ENCODE peak calls at places on chromosome 2, in five cellular contexts. One of them, this sample, is unnamed.
A peak's percentile ranks its signal among the peaks of the same experiment; 100 is the strongest.

GRCh38 chr2:190267302-190267701 is 52.3 kb downstream of the HIBCH start:
- DNase-seq in fibroblast of lung: peak; percentile 89
- DNase-seq in astrocyte of the cerebellum: peak; percentile 33
- DNase-seq in activated CD8-positive, alpha-beta T cell treated with anti-CD3 and anti-CD28 coated beads for 36 hours: no peak
- DNase-seq in fibroblast of pulmonary artery: peak; percentile 76
- DNase-seq in this sample: no peak

GRCh38 chr2:52897511-52898085 is 870.0 kb upstream of the CHAC2 start:
- DNase-seq in fibroblast of lung: no peak
- DNase-seq in astrocyte of the cerebellum: no peak
- DNase-seq in activated CD8-positive, alpha-beta T cell treated with anti-CD3 and anti-CD28 coated beads for 36 hours: no peak
- DNase-seq in fibroblast of pulmonary artery: no peak
- DNase-seq in this sample: no peak

GRCh38 chr2:102753563-102754159 is 8.2 kb upstream of the TMEM182 start:
- DNase-seq in fibroblast of lung: peak; percentile 51
- DNase-seq in astrocyte of the cerebellum: peak; percentile 34
- DNase-seq in activated CD8-positive, alpha-beta T cell treated with anti-CD3 and anti-CD28 coated beads for 36 hours: peak; percentile 42
- DNase-seq in fibroblast of pulmonary artery: peak; percentile 61
- DNase-seq in this sample: no peak

GRCh38 chr2:130756041-130756720 is 841 bp downstream of the AMER3 start:
- DNase-seq in fibroblast of lung: peak; percentile 14
- DNase-seq in astrocyte of the cerebellum: no peak
- DNase-seq in activated CD8-positive, alpha-beta T cell treated with anti-CD3 and anti-CD28 coated beads for 36 hours: peak; percentile 8
- DNase-seq in fibroblast of pulmonary artery: peak; percentile 13
- DNase-seq in this sample: peak; percentile 66

GRCh38 chr2:162072976-162073775 is 839 bp downstream of the DPP4 start:
- DNase-seq in fibroblast of lung: no peak
- DNase-seq in astrocyte of the cerebellum: no peak
- DNase-seq in activated CD8-positive, alpha-beta T cell treated with anti-CD3 and anti-CD28 coated beads for 36 hours: peak; percentile 36
- DNase-seq in fibroblast of pulmonary artery: no peak
- DNase-seq in this sample: no peak

GRCh38 chr2:102768253-102768652 is 6.4 kb downstream of the TMEM182 start:
- DNase-seq in fibroblast of lung: no peak
- DNase-seq in astrocyte of the cerebellum: no peak
- DNase-seq in activated CD8-positive, alpha-beta T cell treated with anti-CD3 and anti-CD28 coated beads for 36 hours: no peak
- DNase-seq in fibroblast of pulmonary artery: no peak
- DNase-seq in this sample: no peak

GRCh38 chr2:173037245-173038106 is 38.2 kb upstream of the MAP3K20 start:
- DNase-seq in fibroblast of lung: peak; percentile 17
- DNase-seq in astrocyte of the cerebellum: no peak
- DNase-seq in activated CD8-positive, alpha-beta T cell treated with anti-CD3 and anti-CD28 coated beads for 36 hours: no peak
- DNase-seq in fibroblast of pulmonary artery: peak; percentile 82
- DNase-seq in this sample: no peak

GRCh38 chr2:142112648-142113278 is 18.1 kb downstream of the LRP1B start:
- DNase-seq in fibroblast of lung: peak; percentile 96
- DNase-seq in astrocyte of the cerebellum: peak; percentile 96
- DNase-seq in activated CD8-positive, alpha-beta T cell treated with anti-CD3 and anti-CD28 coated beads for 36 hours: no peak
- DNase-seq in fibroblast of pulmonary artery: peak; percentile 94
- DNase-seq in this sample: no peak

GRCh38 chr2:52097076-52097475 is 1065.1 kb upstream of the NRXN1 start:
- DNase-seq in fibroblast of lung: no peak
- DNase-seq in astrocyte of the cerebellum: no peak
- DNase-seq in activated CD8-positive, alpha-beta T cell treated with anti-CD3 and anti-CD28 coated beads for 36 hours: no peak
- DNase-seq in fibroblast of pulmonary artery: no peak
- DNase-seq in this sample: no peak

GRCh38 chr2:88832256-88832991 is 141.0 kb downstream of the RPIA start:
- DNase-seq in fibroblast of lung: no peak
- DNase-seq in astrocyte of the cerebellum: no peak
- DNase-seq in activated CD8-positive, alpha-beta T cell treated with anti-CD3 and anti-CD28 coated beads for 36 hours: no peak
- DNase-seq in fibroblast of pulmonary artery: no peak
- DNase-seq in this sample: no peak

GRCh38 chr2:240347373-240347940 is 88.0 kb upstream of the GPC1 start:
- DNase-seq in fibroblast of lung: no peak
- DNase-seq in astrocyte of the cerebellum: no peak
- DNase-seq in activated CD8-positive, alpha-beta T cell treated with anti-CD3 and anti-CD28 coated beads for 36 hours: no peak
- DNase-seq in fibroblast of pulmonary artery: no peak
- DNase-seq in this sample: no peak

GRCh38 chr2:172806426-172807008 is 70.9 kb downstream of the RAPGEF4 start:
- DNase-seq in fibroblast of lung: peak; percentile 55
- DNase-seq in astrocyte of the cerebellum: peak; percentile 53
- DNase-seq in activated CD8-positive, alpha-beta T cell treated with anti-CD3 and anti-CD28 coated beads for 36 hours: no peak
- DNase-seq in fibroblast of pulmonary artery: peak; percentile 76
- DNase-seq in this sample: no peak

GRCh38 chr2:197248623-197249022 is 62.0 kb downstream of the ANKRD44 start:
- DNase-seq in fibroblast of lung: peak; percentile 18
- DNase-seq in astrocyte of the cerebellum: no peak
- DNase-seq in activated CD8-positive, alpha-beta T cell treated with anti-CD3 and anti-CD28 coated beads for 36 hours: peak; percentile 67
- DNase-seq in fibroblast of pulmonary artery: peak; percentile 38
- DNase-seq in this sample: no peak

GRCh38 chr2:48105848-48106247 is 199.6 kb upstream of the FBXO11 start:
- DNase-seq in fibroblast of lung: peak; percentile 3
- DNase-seq in astrocyte of the cerebellum: no peak
- DNase-seq in activated CD8-positive, alpha-beta T cell treated with anti-CD3 and anti-CD28 coated beads for 36 hours: no peak
- DNase-seq in fibroblast of pulmonary artery: no peak
- DNase-seq in this sample: no peak

GRCh38 chr2:84904717-84905174 is 710 bp upstream of the TMSB10 start:
- DNase-seq in fibroblast of lung: peak; percentile 71
- DNase-seq in astrocyte of the cerebellum: no peak
- DNase-seq in activated CD8-positive, alpha-beta T cell treated with anti-CD3 and anti-CD28 coated beads for 36 hours: peak; percentile 76
- DNase-seq in fibroblast of pulmonary artery: peak; percentile 77
- DNase-seq in this sample: peak; percentile 95

GRCh38 chr2:191209346-191209745 is 35.9 kb upstream of the MYO1B start:
- DNase-seq in fibroblast of lung: peak; percentile 47
- DNase-seq in astrocyte of the cerebellum: no peak
- DNase-seq in activated CD8-positive, alpha-beta T cell treated with anti-CD3 and anti-CD28 coated beads for 36 hours: no peak
- DNase-seq in fibroblast of pulmonary artery: no peak
- DNase-seq in this sample: no peak

GRCh38 chr2:10048501-10049171 is 5.3 kb downstream of the KLF11 start:
- DNase-seq in fibroblast of lung: peak; percentile 44
- DNase-seq in astrocyte of the cerebellum: peak; percentile 48
- DNase-seq in activated CD8-positive, alpha-beta T cell treated with anti-CD3 and anti-CD28 coated beads for 36 hours: no peak
- DNase-seq in fibroblast of pulmonary artery: peak; percentile 80
- DNase-seq in this sample: peak; percentile 72

GRCh38 chr2:241975593-241976284 is 106.2 kb downstream of the RTP5 start:
- DNase-seq in fibroblast of lung: no peak
- DNase-seq in astrocyte of the cerebellum: no peak
- DNase-seq in activated CD8-positive, alpha-beta T cell treated with anti-CD3 and anti-CD28 coated beads for 36 hours: no peak
- DNase-seq in fibroblast of pulmonary artery: no peak
- DNase-seq in this sample: no peak

GRCh38 chr2:40363631-40364030 is 88.3 kb downstream of the SLC8A1 start:
- DNase-seq in fibroblast of lung: peak; percentile 82
- DNase-seq in astrocyte of the cerebellum: peak; percentile 54
- DNase-seq in activated CD8-positive, alpha-beta T cell treated with anti-CD3 and anti-CD28 coated beads for 36 hours: no peak
- DNase-seq in fibroblast of pulmonary artery: peak; percentile 58
- DNase-seq in this sample: no peak

GRCh38 chr2:15965564-15966019 is 25.2 kb downstream of the MYCN start:
- DNase-seq in fibroblast of lung: no peak
- DNase-seq in astrocyte of the cerebellum: no peak
- DNase-seq in activated CD8-positive, alpha-beta T cell treated with anti-CD3 and anti-CD28 coated beads for 36 hours: peak; percentile 78
- DNase-seq in fibroblast of pulmonary artery: no peak
- DNase-seq in this sample: no peak

GRCh38 chr2:132547089-132547687 is 122.8 kb downstream of the LYPD1 start:
- DNase-seq in fibroblast of lung: peak; percentile 73
- DNase-seq in astrocyte of the cerebellum: peak; percentile 75
- DNase-seq in activated CD8-positive, alpha-beta T cell treated with anti-CD3 and anti-CD28 coated beads for 36 hours: peak; percentile 78
- DNase-seq in fibroblast of pulmonary artery: peak; percentile 82
- DNase-seq in this sample: no peak

GRCh38 chr2:48927355-48927754 is 171.8 kb upstream of the LHCGR start:
- DNase-seq in fibroblast of lung: no peak
- DNase-seq in astrocyte of the cerebellum: no peak
- DNase-seq in activated CD8-positive, alpha-beta T cell treated with anti-CD3 and anti-CD28 coated beads for 36 hours: no peak
- DNase-seq in fibroblast of pulmonary artery: no peak
- DNase-seq in this sample: no peak

GRCh38 chr2:59885536-59885935 is 667.9 kb downstream of the BCL11A start:
- DNase-seq in fibroblast of lung: no peak
- DNase-seq in astrocyte of the cerebellum: no peak
- DNase-seq in activated CD8-positive, alpha-beta T cell treated with anti-CD3 and anti-CD28 coated beads for 36 hours: peak; percentile 17
- DNase-seq in fibroblast of pulmonary artery: no peak
- DNase-seq in this sample: no peak

GRCh38 chr2:26438526-26438925 is 36.8 kb downstream of the DRC1 start:
- DNase-seq in fibroblast of lung: peak; percentile 69
- DNase-seq in astrocyte of the cerebellum: no peak
- DNase-seq in activated CD8-positive, alpha-beta T cell treated with anti-CD3 and anti-CD28 coated beads for 36 hours: no peak
- DNase-seq in fibroblast of pulmonary artery: peak; percentile 11
- DNase-seq in this sample: no peak

GRCh38 chr2:47119001-47119400 is 36.1 kb downstream of the STPG4 start:
- DNase-seq in fibroblast of lung: peak; percentile 85
- DNase-seq in astrocyte of the cerebellum: peak; percentile 49
- DNase-seq in activated CD8-positive, alpha-beta T cell treated with anti-CD3 and anti-CD28 coated beads for 36 hours: no peak
- DNase-seq in fibroblast of pulmonary artery: peak; percentile 62
- DNase-seq in this sample: no peak

GRCh38 chr2:47309472-47309951 is 93.4 kb upstream of the MSH2 start:
- DNase-seq in fibroblast of lung: no peak
- DNase-seq in astrocyte of the cerebellum: no peak
- DNase-seq in activated CD8-positive, alpha-beta T cell treated with anti-CD3 and anti-CD28 coated beads for 36 hours: no peak
- DNase-seq in fibroblast of pulmonary artery: no peak
- DNase-seq in this sample: no peak

GRCh38 chr2:120347387-120348010 is 1.6 kb downstream of the INHBB start:
- DNase-seq in fibroblast of lung: peak; percentile 23
- DNase-seq in astrocyte of the cerebellum: no peak
- DNase-seq in activated CD8-positive, alpha-beta T cell treated with anti-CD3 and anti-CD28 coated beads for 36 hours: no peak
- DNase-seq in fibroblast of pulmonary artery: no peak
- DNase-seq in this sample: no peak

GRCh38 chr2:119174216-119174992 is 15.9 kb upstream of the C1QL2 start:
- DNase-seq in fibroblast of lung: no peak
- DNase-seq in astrocyte of the cerebellum: no peak
- DNase-seq in activated CD8-positive, alpha-beta T cell treated with anti-CD3 and anti-CD28 coated beads for 36 hours: peak; percentile 62
- DNase-seq in fibroblast of pulmonary artery: peak; percentile 43
- DNase-seq in this sample: no peak

GRCh38 chr2:120318626-120319025 is 27.3 kb upstream of the INHBB start:
- DNase-seq in fibroblast of lung: no peak
- DNase-seq in astrocyte of the cerebellum: no peak
- DNase-seq in activated CD8-positive, alpha-beta T cell treated with anti-CD3 and anti-CD28 coated beads for 36 hours: no peak
- DNase-seq in fibroblast of pulmonary artery: peak; percentile 23
- DNase-seq in this sample: no peak

GRCh38 chr2:201358684-201359083 is 1.5 kb upstream of the FLACC1 start:
- DNase-seq in fibroblast of lung: peak; percentile 83
- DNase-seq in astrocyte of the cerebellum: peak; percentile 75
- DNase-seq in activated CD8-positive, alpha-beta T cell treated with anti-CD3 and anti-CD28 coated beads for 36 hours: peak; percentile 64
- DNase-seq in fibroblast of pulmonary artery: peak; percentile 59
- DNase-seq in this sample: no peak

GRCh38 chr2:12835733-12836132 is 119.0 kb downstream of the TRIB2 start:
- DNase-seq in fibroblast of lung: no peak
- DNase-seq in astrocyte of the cerebellum: no peak
- DNase-seq in activated CD8-positive, alpha-beta T cell treated with anti-CD3 and anti-CD28 coated beads for 36 hours: no peak
- DNase-seq in fibroblast of pulmonary artery: no peak
- DNase-seq in this sample: no peak

GRCh38 chr2:201660293-201660895 is 17.1 kb upstream of the TMEM237 start:
- DNase-seq in fibroblast of lung: no peak
- DNase-seq in astrocyte of the cerebellum: no peak
- DNase-seq in activated CD8-positive, alpha-beta T cell treated with anti-CD3 and anti-CD28 coated beads for 36 hours: no peak
- DNase-seq in fibroblast of pulmonary artery: no peak
- DNase-seq in this sample: no peak

GRCh38 chr2:144595686-144596073 is 75.8 kb upstream of the ZEB2 start:
- DNase-seq in fibroblast of lung: no peak
- DNase-seq in astrocyte of the cerebellum: no peak
- DNase-seq in activated CD8-positive, alpha-beta T cell treated with anti-CD3 and anti-CD28 coated beads for 36 hours: no peak
- DNase-seq in fibroblast of pulmonary artery: no peak
- DNase-seq in this sample: no peak

GRCh38 chr2:157418215-157418614 is 25.7 kb downstream of the CYTIP start:
- DNase-seq in fibroblast of lung: no peak
- DNase-seq in astrocyte of the cerebellum: no peak
- DNase-seq in activated CD8-positive, alpha-beta T cell treated with anti-CD3 and anti-CD28 coated beads for 36 hours: peak; percentile 38
- DNase-seq in fibroblast of pulmonary artery: no peak
- DNase-seq in this sample: no peak

GRCh38 chr2:176385838-176386237 is 116.6 kb downstream of the MTX2 start:
- DNase-seq in fibroblast of lung: no peak
- DNase-seq in astrocyte of the cerebellum: no peak
- DNase-seq in activated CD8-positive, alpha-beta T cell treated with anti-CD3 and anti-CD28 coated beads for 36 hours: no peak
- DNase-seq in fibroblast of pulmonary artery: no peak
- DNase-seq in this sample: no peak
- TF ChIP-seq CTCF in fibroblast of lung: no peak
- TF ChIP-seq CTCF in astrocyte of the cerebellum: no peak
- TF ChIP-seq CTCF in activated CD8-positive, alpha-beta T cell treated with anti-CD3 and anti-CD28 coated beads for 36 hours: no peak
- TF ChIP-seq CTCF in fibroblast of pulmonary artery: no peak
- TF ChIP-seq CTCF in this sample: no peak

GRCh38 chr2:165558832-165559231 is 89.3 kb downstream of the CSRNP3 start:
- DNase-seq in fibroblast of lung: no peak
- DNase-seq in astrocyte of the cerebellum: no peak
- DNase-seq in activated CD8-positive, alpha-beta T cell treated with anti-CD3 and anti-CD28 coated beads for 36 hours: no peak
- DNase-seq in fibroblast of pulmonary artery: no peak
- DNase-seq in this sample: no peak

GRCh38 chr2:165568361-165568760 is 98.9 kb downstream of the CSRNP3 start:
- DNase-seq in fibroblast of lung: no peak
- DNase-seq in astrocyte of the cerebellum: no peak
- DNase-seq in activated CD8-positive, alpha-beta T cell treated with anti-CD3 and anti-CD28 coated beads for 36 hours: no peak
- DNase-seq in fibroblast of pulmonary artery: no peak
- DNase-seq in this sample: no peak

GRCh38 chr2:165560377-165560988 is 91.0 kb downstream of the CSRNP3 start:
- DNase-seq in fibroblast of lung: no peak
- DNase-seq in astrocyte of the cerebellum: no peak
- DNase-seq in activated CD8-positive, alpha-beta T cell treated with anti-CD3 and anti-CD28 coated beads for 36 hours: no peak
- DNase-seq in fibroblast of pulmonary artery: no peak
- DNase-seq in this sample: no peak

GRCh38 chr2:165562235-165562634 is 92.7 kb downstream of the CSRNP3 start:
- DNase-seq in fibroblast of lung: no peak
- DNase-seq in astrocyte of the cerebellum: no peak
- DNase-seq in activated CD8-positive, alpha-beta T cell treated with anti-CD3 and anti-CD28 coated beads for 36 hours: no peak
- DNase-seq in fibroblast of pulmonary artery: no peak
- DNase-seq in this sample: no peak

GRCh38 chr2:165563468-165564225 is 94.1 kb downstream of the CSRNP3 start:
- DNase-seq in fibroblast of lung: no peak
- DNase-seq in astrocyte of the cerebellum: no peak
- DNase-seq in activated CD8-positive, alpha-beta T cell treated with anti-CD3 and anti-CD28 coated beads for 36 hours: peak; percentile 2
- DNase-seq in fibroblast of pulmonary artery: no peak
- DNase-seq in this sample: no peak
- TF ChIP-seq CTCF in fibroblast of lung: no peak
- TF ChIP-seq CTCF in astrocyte of the cerebellum: no peak
- TF ChIP-seq CTCF in activated CD8-positive, alpha-beta T cell treated with anti-CD3 and anti-CD28 coated beads for 36 hours: no peak
- TF ChIP-seq CTCF in fibroblast of pulmonary artery: no peak
- TF ChIP-seq CTCF in this sample: no peak

GRCh38 chr2:181458881-181459280 is 1.7 kb downstream of the ITGA4 start:
- DNase-seq in fibroblast of lung: no peak
- DNase-seq in astrocyte of the cerebellum: no peak
- DNase-seq in activated CD8-positive, alpha-beta T cell treated with anti-CD3 and anti-CD28 coated beads for 36 hours: no peak
- DNase-seq in fibroblast of pulmonary artery: no peak
- DNase-seq in this sample: no peak

GRCh38 chr2:181456660-181457120 is 496 bp upstream of the ITGA4 start:
- DNase-seq in fibroblast of lung: peak; percentile 43
- DNase-seq in astrocyte of the cerebellum: no peak
- DNase-seq in activated CD8-positive, alpha-beta T cell treated with anti-CD3 and anti-CD28 coated beads for 36 hours: peak; percentile 87
- DNase-seq in fibroblast of pulmonary artery: no peak
- DNase-seq in this sample: peak; percentile 86

GRCh38 chr2:181459646-181460045 is 2.5 kb downstream of the ITGA4 start:
- DNase-seq in fibroblast of lung: peak; percentile 52
- DNase-seq in astrocyte of the cerebellum: no peak
- DNase-seq in activated CD8-positive, alpha-beta T cell treated with anti-CD3 and anti-CD28 coated beads for 36 hours: no peak
- DNase-seq in fibroblast of pulmonary artery: peak; percentile 42
- DNase-seq in this sample: no peak

GRCh38 chr2:181457121-181457740 is at the start of gene ITGA4:
- DNase-seq in fibroblast of lung: peak; percentile 76
- DNase-seq in astrocyte of the cerebellum: peak; percentile 35
- DNase-seq in activated CD8-positive, alpha-beta T cell treated with anti-CD3 and anti-CD28 coated beads for 36 hours: peak; percentile 90
- DNase-seq in fibroblast of pulmonary artery: peak; percentile 83
- DNase-seq in this sample: peak; percentile 93

GRCh38 chr2:181457741-181458425 is 697 bp downstream of the ITGA4 start:
- DNase-seq in fibroblast of lung: peak; percentile 53
- DNase-seq in astrocyte of the cerebellum: no peak
- DNase-seq in activated CD8-positive, alpha-beta T cell treated with anti-CD3 and anti-CD28 coated beads for 36 hours: peak; percentile 78
- DNase-seq in fibroblast of pulmonary artery: peak; percentile 58
- DNase-seq in this sample: peak; percentile 79
- TF ChIP-seq CTCF in fibroblast of lung: no peak
- TF ChIP-seq CTCF in astrocyte of the cerebellum: no peak
- TF ChIP-seq CTCF in activated CD8-positive, alpha-beta T cell treated with anti-CD3 and anti-CD28 coated beads for 36 hours: no peak
- TF ChIP-seq CTCF in fibroblast of pulmonary artery: no peak
- TF ChIP-seq CTCF in this sample: no peak

GRCh38 chr2:69796199-69796598 is 33.3 kb upstream of the GMCL1 start:
- DNase-seq in fibroblast of lung: no peak
- DNase-seq in astrocyte of the cerebellum: no peak
- DNase-seq in activated CD8-positive, alpha-beta T cell treated with anti-CD3 and anti-CD28 coated beads for 36 hours: no peak
- DNase-seq in fibroblast of pulmonary artery: no peak
- DNase-seq in this sample: no peak
- TF ChIP-seq CTCF in fibroblast of lung: no peak
- TF ChIP-seq CTCF in astrocyte of the cerebellum: no peak
- TF ChIP-seq CTCF in activated CD8-positive, alpha-beta T cell treated with anti-CD3 and anti-CD28 coated beads for 36 hours: no peak
- TF ChIP-seq CTCF in fibroblast of pulmonary artery: no peak
- TF ChIP-seq CTCF in this sample: no peak